ENCODE peak calls at places on chromosomes 4 and X, in seven cellular contexts. Z is H1, P is GM23338, O is GM23248, M is neural progenitor cell, K is PC-3, F is MM.1S. E is an unnamed sample.

GRCh38 chr4:78721739-78722138 is 54.4 kb upstream of the BMP2K start:
- DNase-seq in Z (no peak), P (peak), O (no peak), M (no peak), K (no peak), F (no peak), E (no peak)

GRCh38 chr4:153113061-153113837 is 91.0 kb upstream of the TRIM2 start:
- DNase-seq in Z (no peak), P (no peak), O (peak), M (no peak), K (no peak), F (peak), E (peak)

GRCh38 chr4:58551676-58552075 is 1441.5 kb upstream of the IGFBP7 start:
- DNase-seq in Z (no peak), P (no peak), O (no peak), M (no peak), K (no peak), F (no peak), E (no peak)

GRCh38 chr4:102483120-102483519 is 18.0 kb upstream of the NFKB1 start:
- DNase-seq in Z (no peak), P (no peak), O (no peak), M (no peak), K (no peak), F (no peak), E (no peak)

GRCh38 chr4:15436515-15436914 is 8.7 kb downstream of the C1QTNF7 start:
- DNase-seq in Z (no peak), P (no peak), O (peak), M (no peak), K (peak), F (no peak), E (peak)

GRCh38 chrX:24260827-24261550 is 52.9 kb downstream of the SUPT20HL2 start:
- DNase-seq in Z (no peak), P (no peak), O (peak), M (no peak), K (no peak), F (no peak), E (peak)

GRCh38 chr4:67393699-67394281 is 151.5 kb downstream of the CENPC start:
- DNase-seq in Z (no peak), P (peak), O (peak), M (peak), K (peak), F (peak), E (peak)

GRCh38 chr4:1978741-1979476 is 29.9 kb downstream of the NELFA start:
- DNase-seq in Z (no peak), P (no peak), O (no peak), M (no peak), K (no peak), F (no peak), E (no peak)

GRCh38 chr4:82801910-82802521 is 3.4 kb upstream of the SCD5 start:
- DNase-seq in Z (no peak), P (no peak), O (peak), M (no peak), K (peak), F (no peak), E (peak)

GRCh38 chrX:154382483-154383069 is 3.5 kb downstream of the EMD start:
- DNase-seq in Z (no peak), P (no peak), O (no peak), M (no peak), K (peak), F (no peak), E (no peak)

GRCh38 chr4:107825072-107825789 is 499 bp downstream of the SGMS2 start:
- DNase-seq in Z (peak), P (peak), O (peak), M (peak), K (peak), F (no peak), E (peak)

GRCh38 chrX:27599928-27600327 is 9.8 kb downstream of the DCAF8L2 start:
- DNase-seq in Z (no peak), P (no peak), O (peak), M (no peak), K (peak), F (no peak), E (peak)

GRCh38 chr4:153418114-153418513 is 48.0 kb upstream of the TMEM131L start:
- DNase-seq in Z (peak), P (no peak), O (no peak), M (no peak), K (no peak), F (no peak), E (peak)

GRCh38 chr4:24763631-24764302 is 31.6 kb upstream of the SOD3 start:
- DNase-seq in Z (no peak), P (no peak), O (peak), M (no peak), K (peak), F (no peak), E (peak)

GRCh38 chr4:108743021-108743420 is 19.8 kb downstream of the ETNPPL start:
- DNase-seq in Z (no peak), P (peak), O (no peak), M (peak), K (no peak), F (no peak), E (no peak)

GRCh38 chrX:82196866-82197265 is 995.0 kb downstream of the SH3BGRL start:
- DNase-seq in Z (no peak), P (no peak), O (no peak), M (no peak), K (peak), F (no peak), E (no peak)

GRCh38 chr4:41750158-41750623 is 1.7 kb upstream of the PHOX2B start:
- DNase-seq in Z (peak), P (peak), O (no peak), M (peak), K (no peak), F (no peak), E (no peak)
- TF ChIP-seq EZH2 in Z (peak), P (peak), O (peak), M (peak), K (no peak), F (no peak), E (peak)

DNA sequence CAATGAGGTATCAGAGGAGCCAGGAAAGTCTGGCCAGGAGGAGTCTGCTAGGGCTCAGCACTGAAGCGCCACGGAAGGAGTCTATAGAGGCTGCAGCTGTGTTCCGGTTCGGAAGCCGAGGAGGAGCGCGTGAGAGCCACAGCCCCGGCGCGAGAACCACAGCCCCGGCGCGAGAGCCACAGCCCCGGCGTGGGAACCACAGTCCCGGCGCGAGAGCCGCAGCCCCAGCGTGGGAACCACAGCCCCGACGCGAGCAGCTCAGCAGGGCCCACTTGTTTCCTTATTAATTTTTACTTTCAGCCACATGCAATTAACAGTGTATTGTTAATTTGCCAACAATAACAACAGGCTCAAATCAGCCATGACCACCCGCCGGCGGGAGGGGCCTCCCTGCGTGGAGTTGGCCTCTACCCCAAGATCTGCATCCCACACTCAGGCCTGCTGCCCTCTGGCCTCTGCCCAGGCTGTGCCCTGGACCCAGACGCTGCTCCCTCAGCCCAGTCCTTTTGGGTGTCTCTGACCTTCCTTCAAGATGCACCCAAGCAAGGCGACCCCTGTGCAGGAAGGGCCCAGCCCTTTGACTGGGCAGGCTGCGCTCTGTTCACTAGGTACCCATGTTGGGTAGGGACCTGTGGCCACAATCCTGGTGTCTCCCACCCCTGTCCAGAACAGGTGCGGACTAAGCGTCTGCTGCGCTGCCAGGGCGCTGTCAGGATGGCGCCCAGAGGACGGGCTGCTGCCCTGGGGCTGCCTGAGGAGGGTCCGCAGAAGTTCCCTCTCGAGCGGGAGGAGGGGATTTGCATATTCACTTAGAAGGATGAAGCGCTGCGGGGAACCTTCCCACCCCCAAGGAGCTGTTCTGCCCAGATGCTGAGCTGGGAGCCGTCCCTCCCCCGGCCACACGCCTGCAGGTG is 113.8 kb downstream of the ADRA2C start:
- DNase-seq in Z (peak), P (peak), O (peak), M (no peak), K (no peak), F (no peak), E (no peak)
- TF ChIP-seq EZH2 in Z (no peak), P (no peak), O (peak), M (no peak), K (no peak), F (no peak), E (no peak)

DNA sequence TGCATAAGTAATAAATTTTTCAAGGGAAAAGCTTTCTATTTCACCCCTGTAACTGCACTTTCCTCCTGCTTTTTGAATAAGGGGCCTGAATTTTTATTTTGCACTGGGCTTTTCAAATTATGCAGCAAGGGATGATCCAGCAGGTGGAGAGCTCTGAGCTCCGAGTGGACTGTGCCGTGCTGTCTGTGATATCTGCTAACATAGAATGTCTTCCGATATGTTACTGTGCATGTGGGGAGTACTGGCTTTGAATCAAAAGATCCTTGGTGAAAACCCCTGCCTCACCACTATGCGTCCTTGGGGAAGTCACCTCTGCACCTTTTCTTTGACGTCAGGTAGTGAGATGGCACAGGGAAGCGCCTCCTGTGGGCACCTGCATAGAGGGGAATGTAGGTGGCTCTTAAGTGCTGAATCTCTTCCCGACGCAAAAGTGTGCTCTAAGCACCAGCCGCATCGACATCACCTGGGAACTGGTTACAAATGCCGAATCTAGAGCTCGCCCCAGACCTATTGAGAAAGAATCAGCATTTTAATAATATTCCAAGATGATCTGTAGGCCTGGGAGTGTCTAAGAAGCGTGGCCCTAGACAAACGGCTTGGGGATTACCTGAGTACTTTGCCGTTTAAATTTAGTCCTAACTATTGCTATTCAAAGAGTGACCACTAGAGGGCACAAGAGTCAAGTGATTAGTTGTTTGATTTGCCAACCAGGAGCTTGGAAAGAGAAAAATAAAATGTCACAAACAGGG is 19.2 kb upstream of the WFS1 start:
- DNase-seq in Z (peak), P (peak), O (peak), M (peak), K (peak), F (peak), E (peak)
- TF ChIP-seq EZH2 in Z (no peak), P (no peak), O (peak), M (no peak), K (no peak), F (no peak), E (no peak)

GRCh38 chrX:47483310-47484268 is 567 bp upstream of the ZNF41 start:
- DNase-seq in Z (no peak), P (peak), O (peak), M (peak), K (peak), F (no peak), E (peak)
- TF ChIP-seq EZH2 in Z (no peak), P (no peak), O (no peak), M (no peak), K (no peak), F (no peak), E (no peak)

GRCh38 chr4:98657531-98658286 is 702 bp downstream of the TSPAN5 start:
- DNase-seq in Z (peak), P (peak), O (peak), M (peak), K (peak), F (peak), E (peak)

GRCh38 chr4:98659106-98659592 is 738 bp upstream of the TSPAN5 start:
- DNase-seq in Z (no peak), P (peak), O (peak), M (peak), K (peak), F (no peak), E (peak)

GRCh38 chr4:98656443-98656842 is 2.0 kb downstream of the TSPAN5 start:
- DNase-seq in Z (no peak), P (no peak), O (no peak), M (no peak), K (no peak), F (no peak), E (no peak)

GRCh38 chr4:98659741-98660507 is 1.5 kb upstream of the TSPAN5 start:
- DNase-seq in Z (no peak), P (no peak), O (peak), M (no peak), K (peak), F (no peak), E (peak)

GRCh38 chr4:98658287-98659105 is at the start of gene TSPAN5:
- DNase-seq in Z (peak), P (peak), O (peak), M (peak), K (peak), F (peak), E (peak)
- TF ChIP-seq EZH2 in Z (no peak), P (no peak), O (no peak), M (peak), K (no peak), F (no peak), E (no peak)

DNA sequence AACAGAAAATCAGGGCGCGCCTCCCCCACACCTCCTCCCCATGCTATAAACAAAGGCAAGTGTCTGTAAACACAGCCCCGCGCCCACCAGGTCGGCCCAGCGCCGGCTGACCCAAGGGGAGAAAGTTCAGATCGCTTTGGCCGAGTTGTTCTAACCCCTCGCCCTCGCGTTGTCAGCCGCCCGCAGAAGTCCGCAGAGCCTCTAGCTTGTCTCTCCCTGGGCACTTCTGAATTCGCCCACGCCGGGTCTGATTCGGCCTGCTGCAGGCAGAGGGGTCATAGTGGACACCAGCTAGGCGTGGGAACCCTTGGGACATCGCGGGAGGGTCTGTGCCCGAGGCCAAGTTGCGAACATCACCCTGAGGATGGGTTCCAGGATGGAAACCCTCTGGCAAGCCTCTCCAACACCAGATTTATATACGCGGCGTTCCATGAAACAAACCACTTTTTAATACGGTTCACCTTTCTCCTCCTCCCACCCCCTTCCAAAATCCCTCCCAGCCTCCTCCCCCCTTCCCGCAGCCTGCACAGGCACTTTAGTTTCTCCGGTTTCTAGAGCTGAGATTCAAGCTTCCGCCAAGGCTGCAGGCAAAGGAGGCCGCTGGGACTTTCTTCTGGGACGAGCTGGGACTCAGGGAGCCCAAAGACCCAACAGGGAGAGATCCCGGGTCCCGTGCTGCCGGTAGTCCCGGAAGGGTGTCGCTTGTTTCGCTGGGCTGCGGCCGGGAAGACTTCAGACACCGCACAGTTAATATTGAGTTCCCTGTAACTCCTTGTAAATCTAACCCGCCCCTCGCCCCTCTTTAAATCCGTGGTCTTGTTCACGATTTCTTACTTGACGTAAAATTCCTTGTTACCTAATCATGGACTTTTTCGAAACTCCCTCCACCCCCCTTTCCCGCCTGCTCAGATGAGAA is 4.7 kb downstream of the HAND2 start:
- DNase-seq in Z (peak), P (peak), O (peak), M (peak), K (no peak), F (no peak), E (no peak)
- TF ChIP-seq EZH2 in Z (peak), P (peak), O (no peak), M (peak), K (no peak), F (no peak), E (peak)

DNA sequence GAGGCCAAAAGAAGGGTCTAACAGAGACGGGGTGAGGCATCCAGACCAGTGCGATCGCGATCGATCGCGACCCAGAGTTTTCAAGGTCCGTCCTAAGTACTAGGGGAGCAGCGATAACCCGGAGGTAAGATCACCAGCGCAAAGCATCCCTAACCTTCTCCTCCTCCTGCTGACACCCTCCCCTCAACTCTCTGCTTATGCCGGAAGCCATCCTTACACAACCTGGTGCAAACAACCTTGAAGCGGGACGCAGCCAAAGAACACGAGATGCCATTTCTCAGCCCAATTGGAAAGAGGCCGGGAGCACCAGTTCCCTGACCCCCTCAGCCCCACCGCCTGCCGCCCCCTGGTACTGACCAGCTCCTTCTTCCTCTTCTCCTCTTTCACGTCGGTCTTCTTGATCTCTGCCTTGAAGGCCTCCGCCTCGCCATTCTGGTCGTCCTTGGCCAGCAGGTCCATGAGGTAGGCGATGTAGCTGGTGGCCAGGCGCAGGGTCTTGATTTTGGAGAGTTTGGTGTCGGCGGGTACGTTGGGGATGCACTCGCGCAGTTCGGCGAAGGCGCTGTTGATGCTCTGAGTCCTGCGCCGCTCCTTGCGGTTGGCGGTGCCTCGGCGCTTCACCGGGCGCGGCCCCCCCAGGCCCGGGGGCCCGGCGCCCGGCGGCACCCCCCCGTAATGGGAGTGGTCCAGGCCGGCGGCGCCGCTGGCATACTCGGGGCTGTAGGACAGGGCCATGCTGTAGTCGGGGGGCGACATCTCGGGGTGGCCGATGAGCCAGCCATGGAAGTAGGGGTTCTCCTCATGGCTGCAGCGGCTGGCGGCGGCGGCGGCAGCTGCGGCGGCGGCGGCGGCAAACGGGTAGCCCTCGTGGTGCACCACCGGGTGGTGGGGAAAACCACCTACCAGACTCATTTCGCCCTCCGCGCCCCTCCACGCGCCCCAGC is 1.4 kb downstream of the HAND2 start:
- DNase-seq in Z (peak), P (peak), O (peak), M (peak), K (no peak), F (no peak), E (no peak)
- TF ChIP-seq EZH2 in Z (peak), P (peak), O (no peak), M (peak), K (no peak), F (no peak), E (peak)

DNA sequence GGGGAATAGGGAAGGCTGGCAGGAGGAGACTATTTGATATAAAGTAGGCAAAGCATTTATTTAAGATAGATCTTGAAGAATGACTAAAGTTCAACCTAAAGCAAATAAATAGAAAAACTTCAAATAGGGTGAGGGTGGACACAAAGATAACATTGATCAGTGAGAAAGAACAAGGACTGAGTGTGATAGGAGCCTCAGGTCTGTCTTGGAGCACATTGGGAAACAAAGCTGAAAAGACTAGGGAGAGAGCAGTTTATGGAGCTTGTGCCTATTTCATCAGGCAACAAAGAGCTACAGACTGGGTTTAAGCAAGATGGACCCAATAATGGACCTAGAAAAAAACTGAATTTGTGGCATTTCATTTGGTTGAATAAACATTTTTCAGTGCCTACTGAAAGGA is 425.6 kb downstream of the SMARCA1 start:
- DNase-seq in Z (no peak), P (no peak), O (no peak), M (no peak), K (no peak), F (no peak), E (no peak)
- TF ChIP-seq EZH2 in Z (no peak), P (no peak), O (no peak), M (no peak), K (no peak), F (no peak), E (no peak)

DNA sequence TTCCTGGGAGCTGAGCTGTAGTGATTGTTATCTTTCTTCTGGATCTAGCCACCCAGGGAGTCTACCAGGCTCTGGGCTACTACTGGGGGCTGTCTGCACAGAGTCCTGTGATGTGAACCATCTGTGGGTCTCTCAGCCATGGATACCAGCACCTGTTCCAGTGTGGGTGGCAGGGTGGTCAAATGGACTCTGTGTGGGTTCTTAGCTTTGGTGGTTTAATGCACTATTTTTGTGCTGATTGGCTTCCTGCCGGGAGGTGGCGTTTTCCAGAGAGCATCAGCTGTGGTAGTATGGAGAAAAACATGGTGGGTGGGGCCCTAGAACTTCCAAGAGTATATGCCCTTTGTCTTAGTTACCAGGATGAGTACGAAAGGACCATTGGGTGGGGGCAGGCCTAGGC is 264.7 kb upstream of the LDB2 start:
- DNase-seq in Z (no peak), P (no peak), O (no peak), M (no peak), K (no peak), F (no peak), E (no peak)
- TF ChIP-seq EZH2 in Z (no peak), P (no peak), O (no peak), M (no peak), K (no peak), F (no peak), E (no peak)

E was measured in fibroblast of lung.